ENCODE peak calls at places on chromosomes 4 and X, in eight cellular contexts. F is ovary; C is CD8-positive, alpha-beta memory T cell; R is lower lobe of right lung; E is CD8-positive, alpha-beta T cell; A is NT2/D1; Q is CD4-positive, alpha-beta memory T cell; T is PC-3. V is an unnamed sample.

GRCh38 chr4:11503166-11503565 is 74.5 kb upstream of the HS3ST1 start:
- DNase-seq in F (no peak), C (no peak), R (no peak), E (no peak), A (no peak), Q (no peak), T (no peak), V (no peak)

GRCh38 chrX:108453841-108454240 is 14.2 kb downstream of the COL4A5 start:
- DNase-seq in F (no peak), C (no peak), R (no peak), E (no peak), A (no peak), Q (no peak), T (no peak), V (no peak)

GRCh38 chr4:151031831-151032605 is 16.9 kb upstream of the LRBA start:
- DNase-seq in F (no peak), C (no peak), R (no peak), E (no peak), A (no peak), Q (no peak), T (peak), V (no peak)

GRCh38 chrX:17826609-17827496 is 34.2 kb downstream of the RAI2 start:
- DNase-seq in F (no peak), C (no peak), R (no peak), E (no peak), A (no peak), Q (no peak), T (peak), V (no peak)

GRCh38 chrX:23783569-23784486 is 855 bp downstream of the SAT1 start:
- DNase-seq in F (peak), C (no peak), R (no peak), E (peak), A (no peak), Q (peak), T (peak), V (no peak)

GRCh38 chr4:96099031-96099430 is 259.1 kb downstream of the PDHA2 start:
- DNase-seq in F (no peak), C (no peak), R (no peak), E (no peak), A (no peak), Q (no peak), T (no peak), V (no peak)

GRCh38 chrX:71282514-71283408 is 674 bp upstream of the NONO start:
- DNase-seq in F (no peak), C (peak), R (no peak), E (peak), A (no peak), Q (peak), T (no peak), V (peak)

GRCh38 chrX:48835524-48836329 is at the start of gene PCSK1N:
- DNase-seq in F (no peak), C (peak), R (no peak), E (peak), A (no peak), Q (peak), T (peak), V (peak)

GRCh38 chrX:11531226-11531625 is 134.5 kb downstream of the ARHGAP6 start:
- DNase-seq in F (no peak), C (no peak), R (no peak), E (no peak), A (no peak), Q (no peak), T (peak), V (no peak)

GRCh38 chrX:85992811-85993229 is 54.5 kb downstream of the CHM start:
- DNase-seq in F (no peak), C (no peak), R (no peak), E (no peak), A (no peak), Q (no peak), T (peak), V (no peak)

GRCh38 chr4:152044341-152044740 is 283.5 kb upstream of the GATB start:
- DNase-seq in F (no peak), C (no peak), R (no peak), E (no peak), A (no peak), Q (no peak), T (peak), V (no peak)

GRCh38 chrX:151790421-151791160 is 56.0 kb downstream of the CNGA2 start:
- DNase-seq in F (no peak), C (no peak), R (no peak), E (no peak), A (no peak), Q (no peak), T (no peak), V (no peak)

GRCh38 chr4:98341309-98341708 is 80.1 kb downstream of the RAP1GDS1 start:
- DNase-seq in F (no peak), C (no peak), R (no peak), E (no peak), A (no peak), Q (no peak), T (no peak), V (no peak)

GRCh38 chr4:127162741-127163140 is 470.0 kb upstream of the INTU start:
- DNase-seq in F (no peak), C (no peak), R (no peak), E (no peak), A (no peak), Q (no peak), T (no peak), V (no peak)

GRCh38 chr4:84915396-84915780 is 51.1 kb downstream of the WDFY3 start:
- DNase-seq in F (no peak), C (no peak), R (no peak), E (no peak), A (no peak), Q (no peak), T (no peak), V (no peak)

GRCh38 chr4:8186883-8187282 is 12.2 kb upstream of the SH3TC1 start:
- DNase-seq in F (no peak), C (no peak), R (no peak), E (no peak), A (no peak), Q (no peak), T (no peak), V (no peak)

GRCh38 chr4:145048817-145049216 is 49.2 kb downstream of the ANAPC10 start:
- DNase-seq in F (no peak), C (no peak), R (no peak), E (no peak), A (no peak), Q (no peak), T (no peak), V (no peak)

GRCh38 chr4:142473960-142474338 is 372.2 kb downstream of the INPP4B start:
- DNase-seq in F (no peak), C (no peak), R (no peak), E (no peak), A (no peak), Q (no peak), T (no peak), V (no peak)

GRCh38 chrX:48971325-48972213 is at the start of gene KCND1:
- DNase-seq in F (peak), C (no peak), R (no peak), E (no peak), A (no peak), Q (no peak), T (no peak), V (no peak)

GRCh38 chr4:78293348-78293747 is 236.2 kb downstream of the FRAS1 start:
- DNase-seq in F (no peak), C (no peak), R (no peak), E (no peak), A (no peak), Q (no peak), T (no peak), V (no peak)

DNA sequence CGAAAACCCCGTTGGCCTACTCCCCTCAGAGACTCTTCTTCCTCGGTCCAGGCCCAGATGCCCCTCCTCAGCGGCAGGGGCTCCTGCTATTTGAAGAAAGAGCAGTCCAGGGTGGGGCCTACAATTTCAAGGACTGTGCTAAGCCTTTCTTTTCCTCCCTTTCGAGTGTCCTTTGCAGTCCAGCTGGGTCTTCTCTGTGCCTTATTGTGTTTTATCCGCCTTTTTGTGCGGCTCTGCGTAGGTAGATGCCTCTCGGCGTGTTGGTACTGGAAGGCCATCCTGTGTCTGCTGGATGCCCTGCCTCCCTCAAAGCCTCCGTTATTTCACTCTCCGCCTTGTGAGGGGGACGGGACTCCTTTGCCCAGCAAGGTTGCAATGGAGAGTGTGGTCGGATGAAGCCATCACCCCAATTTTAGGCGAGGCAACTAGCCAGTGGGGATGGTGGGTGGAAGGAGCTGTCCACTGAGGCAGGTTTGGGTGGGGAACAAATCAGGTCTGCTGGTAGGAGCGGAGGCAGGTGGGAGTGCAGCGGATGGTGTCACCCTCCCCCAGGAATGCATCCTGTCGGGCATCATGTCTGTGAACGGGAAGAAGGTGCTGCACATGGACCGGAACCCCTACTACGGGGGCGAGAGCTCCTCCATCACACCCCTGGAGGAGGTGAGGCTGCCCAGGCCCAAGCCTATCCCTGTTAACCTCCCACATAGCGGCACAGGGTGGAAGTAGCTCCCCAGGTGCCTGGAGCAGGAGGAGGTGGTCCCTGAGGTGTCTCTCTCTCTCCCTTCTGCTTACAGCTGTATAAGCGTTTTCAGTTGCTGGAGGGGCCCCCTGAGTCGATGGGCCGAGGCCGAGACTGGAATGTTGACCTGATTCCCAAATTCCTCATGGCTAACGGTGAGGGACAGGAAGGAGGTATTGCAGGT is 1.3 kb downstream of the GDI1 start:
- DNase-seq in F (no peak), C (no peak), R (no peak), E (no peak), A (no peak), Q (no peak), T (no peak), V (no peak)
- H3K4me3 ChIP-seq in F (peak), C (peak), R (peak), E (peak), A (peak), Q (peak), T (peak), V (peak)

DNA sequence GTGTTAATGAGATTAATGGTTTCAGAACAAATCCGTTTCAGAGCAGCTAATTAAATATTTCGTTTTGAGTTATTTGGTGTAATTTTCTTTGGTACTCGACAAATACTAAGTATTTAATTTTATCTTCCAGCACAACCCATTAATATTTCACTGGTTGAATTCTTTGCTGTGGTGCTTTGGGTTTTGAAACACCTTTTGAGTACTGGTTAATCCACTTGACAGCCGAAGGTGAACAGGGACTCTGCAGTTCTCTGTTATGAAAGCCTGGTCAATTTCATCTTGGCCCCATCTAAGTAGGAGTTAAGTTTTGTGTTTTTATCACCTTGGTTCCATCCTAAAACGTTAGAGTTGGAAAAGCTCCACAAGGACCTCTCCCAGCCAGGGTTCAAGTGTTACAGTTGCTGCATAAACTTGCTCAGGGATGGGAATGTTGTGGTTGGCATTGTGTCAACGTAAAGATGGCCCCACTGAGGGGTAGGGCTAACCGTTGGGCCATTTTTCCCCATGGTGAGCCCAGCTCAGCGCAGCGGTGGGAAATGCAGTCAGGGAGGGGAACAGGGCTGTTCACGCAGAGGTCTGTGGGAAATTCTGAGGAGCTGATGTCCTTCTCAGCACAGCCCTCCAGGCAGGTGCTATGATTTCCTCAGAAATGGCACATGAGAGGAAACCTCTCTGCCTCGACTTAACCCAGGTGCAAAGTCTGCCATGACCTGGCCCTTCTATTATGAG is 188.6 kb downstream of the STIM2 start:
- DNase-seq in F (no peak), C (no peak), R (no peak), E (no peak), A (no peak), Q (no peak), T (no peak), V (no peak)
- H3K4me3 ChIP-seq in F (no peak), C (no peak), R (peak), E (no peak), A (no peak), Q (no peak), T (peak), V (no peak)

GRCh38 chr4:186839122-186840037 is 115.7 kb upstream of the FAT1 start:
- DNase-seq in F (peak), C (no peak), R (no peak), E (no peak), A (no peak), Q (no peak), T (peak), V (no peak)
- H3K4me3 ChIP-seq in F (peak), C (no peak), R (no peak), E (no peak), A (no peak), Q (no peak), T (no peak), V (no peak)

GRCh38 chr4:55176497-55176896 is 51.1 kb upstream of the KDR start:
- DNase-seq in F (no peak), C (no peak), R (no peak), E (no peak), A (no peak), Q (no peak), T (no peak), V (no peak)
- H3K4me3 ChIP-seq in F (no peak), C (no peak), R (no peak), E (no peak), A (no peak), Q (no peak), T (peak), V (no peak)

GRCh38 chr4:73161527-73162185 is 92.1 kb upstream of the COX18 start:
- DNase-seq in F (no peak), C (no peak), R (no peak), E (no peak), A (no peak), Q (no peak), T (peak), V (no peak)
- H3K4me3 ChIP-seq in F (no peak), C (no peak), R (no peak), E (no peak), A (no peak), Q (no peak), T (no peak), V (no peak)

GRCh38 chr4:165877291-165877690 is 4.3 kb downstream of the TLL1 start:
- DNase-seq in F (no peak), C (no peak), R (no peak), E (no peak), A (no peak), Q (no peak), T (peak), V (no peak)

GRCh38 chr4:165874799-165875371 is 1.8 kb downstream of the TLL1 start:
- DNase-seq in F (no peak), C (no peak), R (peak), E (no peak), A (no peak), Q (no peak), T (peak), V (no peak)

GRCh38 chr4:165874072-165874798 is 1.2 kb downstream of the TLL1 start:
- DNase-seq in F (no peak), C (no peak), R (no peak), E (no peak), A (no peak), Q (no peak), T (peak), V (no peak)

GRCh38 chr4:165873298-165874071 is 448 bp downstream of the TLL1 start:
- DNase-seq in F (no peak), C (no peak), R (peak), E (no peak), A (no peak), Q (no peak), T (peak), V (no peak)

GRCh38 chr4:165875446-165875845 is 2.4 kb downstream of the TLL1 start:
- DNase-seq in F (no peak), C (no peak), R (no peak), E (no peak), A (no peak), Q (no peak), T (no peak), V (no peak)
- H3K4me3 ChIP-seq in F (no peak), C (no peak), R (peak), E (no peak), A (no peak), Q (no peak), T (peak), V (no peak)

GRCh38 chr4:94451051-94451404 is 714 bp upstream of the PDLIM5 start:
- DNase-seq in F (no peak), C (no peak), R (no peak), E (no peak), A (no peak), Q (no peak), T (no peak), V (no peak)
- H3K4me3 ChIP-seq in F (peak), C (peak), R (peak), E (peak), A (peak), Q (peak), T (peak), V (peak)

DNA sequence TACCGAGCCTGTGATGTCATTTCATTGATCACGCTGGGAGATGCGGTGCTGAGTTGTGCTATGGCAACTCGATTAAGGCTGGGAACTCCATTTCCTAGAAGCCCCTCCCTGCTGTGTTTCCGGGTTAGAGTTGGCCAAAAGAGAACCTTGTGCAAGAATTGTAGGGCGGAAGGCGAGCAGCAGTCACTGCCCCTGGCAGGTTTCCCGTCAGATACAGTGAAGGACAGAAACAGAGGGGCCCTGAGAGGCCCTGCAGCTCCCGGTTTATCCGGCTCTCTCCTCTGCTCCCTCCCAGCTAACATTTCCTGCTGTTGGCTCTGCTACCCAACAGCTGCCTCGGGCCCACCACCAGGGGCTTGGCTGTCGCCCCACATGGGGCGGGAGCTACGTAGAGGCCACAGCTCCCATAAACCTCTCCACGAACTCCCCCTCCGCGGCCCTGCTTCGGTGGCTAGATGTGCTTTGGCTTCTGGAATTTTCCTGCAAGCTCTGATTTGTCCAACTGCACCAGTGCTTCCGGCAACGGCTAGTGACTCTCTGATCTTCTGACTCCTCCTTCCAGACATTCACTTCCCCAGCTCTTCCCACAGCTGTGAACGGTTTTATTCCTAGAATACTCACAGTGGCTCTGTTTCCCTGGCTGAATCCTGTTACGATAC is 74.9 kb upstream of the USP9X start:
- DNase-seq in F (peak), C (peak), R (peak), E (peak), A (no peak), Q (peak), T (peak), V (peak)
- H3K4me3 ChIP-seq in F (peak), C (peak), R (peak), E (peak), A (no peak), Q (peak), T (peak), V (peak)

DNA sequence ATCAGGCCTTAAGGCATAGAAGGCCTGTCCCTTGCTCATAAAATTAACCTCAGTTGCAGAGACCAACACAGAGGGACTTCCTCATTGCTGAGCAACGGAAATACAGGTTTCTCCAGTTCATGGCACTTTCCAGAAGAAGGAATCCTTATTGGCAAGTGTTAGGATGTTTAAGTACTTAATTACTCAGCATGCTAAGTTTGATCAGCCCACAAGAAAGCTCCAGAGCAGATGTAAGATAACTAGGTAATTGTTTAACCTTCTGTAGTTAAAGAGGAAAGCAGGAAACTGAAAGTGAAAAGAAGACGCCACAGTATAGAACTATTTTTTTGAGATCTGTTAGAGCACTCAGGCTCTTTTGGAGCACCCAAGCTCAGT is 33.5 kb downstream of the SMS start:
- DNase-seq in F (no peak), C (no peak), R (no peak), E (no peak), A (no peak), Q (peak), T (peak), V (no peak)
- H3K4me3 ChIP-seq in F (no peak), C (peak), R (no peak), E (peak), A (no peak), Q (peak), T (peak), V (no peak)